ENCODE peak calls at places on chromosomes 16 and 17, in seven cellular contexts. Q is GM04503; E is stimulated activated effector memory CD8-positive, alpha-beta T cell treated with anti-CD3 and anti-CD28 coated beads, Interleukin-12 subunit alpha, Interleukin-12 subunit beta, amount 100 ng/mL, for 72 hours; B is iris pigment epithelial cell; C is stimulated activated CD4-positive, alpha-beta T cell treated with anti-CD3 and anti-CD28 coated beads, Interleukin-2, amount 100 ng/mL, for 48 hours; M is endothelial cell; A is mesothelial cell of epicardium. Z is an unnamed sample.

GRCh38 chr17:82946081-82946480 is 106.3 kb upstream of the ZNF750 start:
- DNase-seq in A (no peak), C (no peak), B (no peak), Q (no peak), M (no peak), E (no peak), Z (no peak)

GRCh38 chr17:32627233-32628008 is 140.6 kb downstream of the CDK5R1 start:
- DNase-seq in E (no peak), A (no peak), Q (no peak), M (no peak), B (peak; percentile 5), C (no peak), Z (no peak)

GRCh38 chr16:4123617-4124300 is 7.5 kb upstream of the ADCY9 start:
- DNase-seq in M (no peak), C (no peak), A (no peak), E (no peak), Q (no peak), B (peak; percentile 61), Z (no peak)

GRCh38 chr17:66900126-66901010 is 64.1 kb upstream of the CACNG4 start:
- DNase-seq in B (no peak), C (no peak), M (no peak), E (no peak), A (no peak), Q (no peak), Z (no peak)

GRCh38 chr17:55056530-55056929 is 88.0 kb downstream of the STXBP4 start:
- DNase-seq in C (no peak), Q (no peak), B (peak; percentile 11), A (no peak), M (no peak), E (no peak), Z (no peak)

GRCh38 chr17:66420961-66421371 is 118.6 kb downstream of the PRKCA start:
- DNase-seq in Q (peak; percentile 89), B (peak; percentile 40), C (no peak), M (no peak), E (no peak), A (no peak), Z (no peak)

GRCh38 chr16:87570938-87571867 is 31.1 kb upstream of the JPH3 start:
- DNase-seq in E (no peak), Q (no peak), M (peak; percentile 65), C (peak; percentile 15), B (peak; percentile 42), A (no peak), Z (no peak)

GRCh38 chr17:7486181-7486580 is 2.0 kb downstream of the POLR2A start:
- DNase-seq in C (no peak), E (no peak), Q (no peak), B (peak; percentile 42), A (no peak), M (no peak), Z (no peak)

GRCh38 chr17:78383725-78384471 is 5.4 kb downstream of the PGS1 start:
- DNase-seq in B (peak; percentile 100), Q (peak; percentile 97), C (peak; percentile 61), M (peak; percentile 55), A (no peak), E (peak; percentile 87), Z (no peak)

GRCh38 chr16:4116328-4117249 is at the start of gene ADCY9:
- DNase-seq in B (peak; percentile 79), A (peak; percentile 81), C (peak; percentile 72), Q (no peak), E (peak; percentile 85), M (peak; percentile 74), Z (no peak)

GRCh38 chr16:57720142-57720575 is 15.4 kb upstream of the KATNB1 start:
- DNase-seq in Q (peak; percentile 4), B (peak; percentile 66), M (peak; percentile 79), E (peak; percentile 72), A (no peak), C (peak; percentile 35), Z (no peak)

GRCh38 chr17:58156839-58157803 is 8.9 kb downstream of the OR4D1 start:
- DNase-seq in Q (no peak), E (peak; percentile 77), M (peak; percentile 43), C (peak; percentile 50), A (no peak), B (peak; percentile 8), Z (no peak)

GRCh38 chr17:42288078-42288984 is at the start of gene STAT5A:
- DNase-seq in M (peak; percentile 87), C (peak; percentile 62), E (peak; percentile 87), B (peak; percentile 91), A (no peak), Q (peak; percentile 25), Z (no peak)

GRCh38 chr16:64269756-64270155 is 852.1 kb downstream of the CDH11 start:
- DNase-seq in A (no peak), C (no peak), M (no peak), E (no peak), Q (no peak), B (no peak), Z (no peak)

GRCh38 chr17:28701987-28702751 is 9.5 kb downstream of the PROCA1 start:
- DNase-seq in B (no peak), A (no peak), C (no peak), Q (no peak), E (no peak), M (no peak), Z (no peak)